ENCODE peak calls at places on chromosomes 5 and 9, in seven cellular contexts. A, P, U, R, O, L and B are unnamed samples.
A peak's percentile ranks its signal among the peaks of the same experiment; 100 is the strongest.

GRCh38 chr5:61332891-61333350 is 863 bp downstream of the ZSWIM6 start:
- DNase-seq in R (peak; percentile 77), O (no peak), U (peak; percentile 60), P (peak; percentile 63), L (peak; percentile 72), A (peak; percentile 21), B (no peak)

GRCh38 chr9:88916875-88917274 is 74.4 kb upstream of the S1PR3 start:
- DNase-seq in R (no peak), U (no peak), P (no peak), O (no peak), L (no peak), A (no peak), B (no peak)

GRCh38 chr5:33536802-33537201 is 96.0 kb downstream of the TARS1 start:
- DNase-seq in R (no peak), L (no peak), A (no peak), U (no peak), P (no peak), O (no peak), B (no peak)

GRCh38 chr5:31824886-31825774 is 186.2 kb downstream of the PDZD2 start:
- DNase-seq in A (peak; percentile 57), R (peak; percentile 87), P (peak; percentile 36), O (peak; percentile 20), U (peak; percentile 74), L (no peak), B (peak; percentile 55)

GRCh38 chr5:167934561-167934971 is 356.9 kb upstream of the WWC1 start:
- DNase-seq in P (no peak), L (peak; percentile 87), O (peak; percentile 49), R (no peak), A (no peak), U (no peak), B (no peak)

GRCh38 chr5:5291357-5291756 is 131.1 kb upstream of the ICE1 start:
- DNase-seq in U (peak; percentile 12), P (no peak), L (peak; percentile 51), R (no peak), O (no peak), A (no peak), B (peak; percentile 16)

GRCh38 chr5:133421394-133421793 is 190.9 kb downstream of the FSTL4 start:
- DNase-seq in R (no peak), O (no peak), A (peak; percentile 58), U (peak; percentile 4), L (no peak), P (peak; percentile 23), B (no peak)

GRCh38 chr9:125646222-125647100 is 60.5 kb downstream of the MAPKAP1 start:
- DNase-seq in U (peak; percentile 48), A (no peak), P (no peak), R (peak; percentile 43), O (no peak), L (no peak), B (no peak)

GRCh38 chr9:86734762-86735161 is 212.5 kb downstream of the GAS1 start:
- DNase-seq in U (peak; percentile 36), A (no peak), O (no peak), L (no peak), R (no peak), P (no peak), B (no peak)

GRCh38 chr9:121700165-121700830 is 48.9 kb downstream of the DAB2IP start:
- DNase-seq in A (peak; percentile 34), P (peak; percentile 57), O (no peak), L (peak; percentile 83), U (peak; percentile 51), R (peak; percentile 64), B (no peak)

GRCh38 chr9:18474778-18475177 is 825 bp downstream of the ADAMTSL1 start:
- DNase-seq in U (peak; percentile 80), A (no peak), R (peak; percentile 70), L (no peak), O (no peak), P (no peak), B (no peak)

GRCh38 chr9:111178361-111179043 is 140.2 kb upstream of the LPAR1 start:
- DNase-seq in U (peak; percentile 62), A (no peak), O (peak; percentile 91), R (peak; percentile 87), L (no peak), P (no peak), B (peak; percentile 84)

GRCh38 chr5:3252235-3252634 is 343.4 kb upstream of the IRX1 start:
- DNase-seq in P (no peak), O (no peak), R (no peak), L (no peak), A (no peak), U (no peak), B (no peak)